ENCODE peak calls at places on chromosomes 11 and 22, in five cellular contexts. One of them, this sample, is unnamed. For H3K36me3, the result is how much of the 10 kb centered on the place peaks cover.

GRCh38 chr11:86458294-86459001 is 83.8 kb downstream of the CCDC81 start:
- DNase-seq in tibial artery: peak
- DNase-seq in CD8-positive, alpha-beta memory T cell: no peak
- DNase-seq in GM23338: no peak
- DNase-seq in lung: no peak
- DNase-seq in this sample: no peak

GRCh38 chr11:61963282-61964057 is 4.0 kb downstream of the FTH1 start:
- DNase-seq in GM23338: no peak
- DNase-seq in lung: no peak
- DNase-seq in tibial artery: peak
- DNase-seq in CD8-positive, alpha-beta memory T cell: no peak
- DNase-seq in this sample: peak

GRCh38 chr11:72013765-72014711 is 15.3 kb downstream of the IL18BP start:
- DNase-seq in lung: no peak
- DNase-seq in tibial artery: no peak
- DNase-seq in GM23338: no peak
- DNase-seq in CD8-positive, alpha-beta memory T cell: no peak
- DNase-seq in this sample: no peak

GRCh38 chr11:75201771-75202170 is 38.8 kb upstream of the TPBGL start:
- DNase-seq in tibial artery: no peak
- DNase-seq in GM23338: peak
- DNase-seq in CD8-positive, alpha-beta memory T cell: no peak
- DNase-seq in lung: no peak
- DNase-seq in this sample: no peak

GRCh38 chr22:45527456-45527855 is 24.8 kb downstream of the FBLN1 start:
- DNase-seq in GM23338: no peak
- DNase-seq in lung: no peak
- DNase-seq in CD8-positive, alpha-beta memory T cell: no peak
- DNase-seq in tibial artery: no peak
- DNase-seq in this sample: no peak

GRCh38 chr11:86064236-86064803 is 4.6 kb downstream of the PICALM start:
- DNase-seq in tibial artery: no peak
- DNase-seq in CD8-positive, alpha-beta memory T cell: no peak
- DNase-seq in GM23338: no peak
- DNase-seq in lung: no peak
- DNase-seq in this sample: no peak

GRCh38 chr22:45997077-45997774 is 20.3 kb upstream of the WNT7B start:
- DNase-seq in tibial artery: peak
- DNase-seq in lung: peak
- DNase-seq in CD8-positive, alpha-beta memory T cell: no peak
- DNase-seq in GM23338: peak
- DNase-seq in this sample: peak

GRCh38 chr11:58024601-58025091 is 965 bp downstream of the OR9Q1 start:
- DNase-seq in CD8-positive, alpha-beta memory T cell: no peak
- DNase-seq in GM23338: no peak
- DNase-seq in lung: peak
- DNase-seq in tibial artery: peak
- DNase-seq in this sample: peak

GRCh38 chr22:26172389-26172990 is 3.2 kb downstream of the SEZ6L start:
- DNase-seq in CD8-positive, alpha-beta memory T cell: no peak
- DNase-seq in GM23338: peak
- DNase-seq in lung: no peak
- DNase-seq in tibial artery: no peak
- DNase-seq in this sample: peak

GRCh38 chr11:68266936-68267880 is 4.6 kb downstream of the C11orf24 start:
- DNase-seq in lung: no peak
- DNase-seq in tibial artery: no peak
- DNase-seq in CD8-positive, alpha-beta memory T cell: no peak
- DNase-seq in GM23338: no peak
- DNase-seq in this sample: no peak
- H3K36me3 ChIP-seq in lung: under half
- H3K36me3 ChIP-seq in tibial artery: half or more
- H3K36me3 ChIP-seq in CD8-positive, alpha-beta memory T cell: under half
- H3K36me3 ChIP-seq in GM23338: under half
- H3K36me3 ChIP-seq in this sample: under half

GRCh38 chr11:94636388-94636787 is 69.2 kb downstream of the PIWIL4 start:
- DNase-seq in CD8-positive, alpha-beta memory T cell: no peak
- DNase-seq in tibial artery: no peak
- DNase-seq in lung: no peak
- DNase-seq in GM23338: no peak
- DNase-seq in this sample: no peak

GRCh38 chr11:94638902-94639373 is 71.8 kb downstream of the PIWIL4 start:
- DNase-seq in GM23338: no peak
- DNase-seq in tibial artery: no peak
- DNase-seq in CD8-positive, alpha-beta memory T cell: no peak
- DNase-seq in lung: no peak
- DNase-seq in this sample: no peak

GRCh38 chr11:94639901-94640721 is 72.9 kb downstream of the PIWIL4 start:
- DNase-seq in GM23338: no peak
- DNase-seq in CD8-positive, alpha-beta memory T cell: no peak
- DNase-seq in lung: no peak
- DNase-seq in tibial artery: no peak
- DNase-seq in this sample: no peak

GRCh38 chr11:94641167-94641761 is 74.1 kb downstream of the PIWIL4 start:
- DNase-seq in tibial artery: no peak
- DNase-seq in GM23338: no peak
- DNase-seq in lung: no peak
- DNase-seq in CD8-positive, alpha-beta memory T cell: no peak
- DNase-seq in this sample: no peak

DNA sequence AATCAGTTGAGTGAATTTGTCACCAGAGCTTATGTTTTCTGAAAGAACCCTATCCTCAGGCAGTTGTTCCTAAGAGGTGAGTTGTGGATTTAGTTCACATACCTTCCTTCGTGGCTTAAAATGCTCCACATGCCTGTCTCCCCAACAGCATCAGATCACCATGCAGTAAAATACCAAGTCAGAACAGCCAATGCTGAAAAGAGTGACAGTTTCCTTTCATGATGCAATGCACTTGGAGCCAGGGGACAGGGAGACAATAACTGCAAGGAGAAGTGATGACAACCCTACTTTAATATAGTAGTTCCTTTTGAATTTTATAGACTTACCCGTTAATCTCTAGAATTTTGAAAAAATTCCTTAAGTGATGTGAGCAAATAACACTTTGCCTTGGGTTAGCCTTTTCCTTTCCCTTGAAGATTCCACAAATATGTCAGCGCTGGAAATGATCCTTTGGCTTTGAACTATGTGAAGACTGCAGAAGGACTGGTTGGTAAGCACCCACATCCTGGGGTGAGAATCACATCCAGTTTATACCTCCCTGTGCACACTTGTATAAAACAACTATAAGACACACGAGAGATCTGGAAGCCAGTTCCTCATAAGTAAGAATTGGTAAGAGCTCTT is 71.2 kb downstream of the PIWIL4 start:
- DNase-seq in CD8-positive, alpha-beta memory T cell: no peak
- DNase-seq in GM23338: no peak
- DNase-seq in tibial artery: no peak
- DNase-seq in lung: no peak
- DNase-seq in this sample: no peak
- H3K4me3 ChIP-seq in CD8-positive, alpha-beta memory T cell: no peak
- H3K4me3 ChIP-seq in GM23338: no peak
- H3K4me3 ChIP-seq in tibial artery: peak
- H3K4me3 ChIP-seq in lung: no peak
- H3K4me3 ChIP-seq in this sample: no peak

DNA sequence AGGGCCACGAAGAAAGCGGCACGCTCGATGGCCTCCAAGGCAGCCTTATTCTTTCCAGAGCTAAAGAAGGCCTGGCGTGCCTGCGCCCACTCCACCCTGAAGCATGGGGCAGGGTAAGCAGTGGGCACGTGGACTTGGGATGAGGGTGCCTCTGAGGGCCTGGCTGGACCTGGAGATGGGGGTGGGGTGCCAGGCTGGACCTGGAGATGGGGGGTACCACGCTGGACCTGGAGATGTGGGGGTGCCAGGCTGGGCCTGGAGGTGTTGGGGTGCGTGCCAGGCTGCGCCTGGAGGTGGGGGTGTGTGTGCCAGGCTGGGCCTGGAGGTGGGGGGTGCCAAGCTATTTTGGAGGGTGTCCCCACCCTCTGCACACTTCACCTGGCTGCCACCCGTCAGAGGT is 5.3 kb downstream of the CPT1B start:
- DNase-seq in lung: no peak
- DNase-seq in GM23338: no peak
- DNase-seq in tibial artery: no peak
- DNase-seq in CD8-positive, alpha-beta memory T cell: no peak
- DNase-seq in this sample: no peak
- H3K36me3 ChIP-seq in lung: under half
- H3K36me3 ChIP-seq in GM23338: under half
- H3K36me3 ChIP-seq in tibial artery: under half
- H3K36me3 ChIP-seq in CD8-positive, alpha-beta memory T cell: under half
- H3K36me3 ChIP-seq in this sample: under half

DNA sequence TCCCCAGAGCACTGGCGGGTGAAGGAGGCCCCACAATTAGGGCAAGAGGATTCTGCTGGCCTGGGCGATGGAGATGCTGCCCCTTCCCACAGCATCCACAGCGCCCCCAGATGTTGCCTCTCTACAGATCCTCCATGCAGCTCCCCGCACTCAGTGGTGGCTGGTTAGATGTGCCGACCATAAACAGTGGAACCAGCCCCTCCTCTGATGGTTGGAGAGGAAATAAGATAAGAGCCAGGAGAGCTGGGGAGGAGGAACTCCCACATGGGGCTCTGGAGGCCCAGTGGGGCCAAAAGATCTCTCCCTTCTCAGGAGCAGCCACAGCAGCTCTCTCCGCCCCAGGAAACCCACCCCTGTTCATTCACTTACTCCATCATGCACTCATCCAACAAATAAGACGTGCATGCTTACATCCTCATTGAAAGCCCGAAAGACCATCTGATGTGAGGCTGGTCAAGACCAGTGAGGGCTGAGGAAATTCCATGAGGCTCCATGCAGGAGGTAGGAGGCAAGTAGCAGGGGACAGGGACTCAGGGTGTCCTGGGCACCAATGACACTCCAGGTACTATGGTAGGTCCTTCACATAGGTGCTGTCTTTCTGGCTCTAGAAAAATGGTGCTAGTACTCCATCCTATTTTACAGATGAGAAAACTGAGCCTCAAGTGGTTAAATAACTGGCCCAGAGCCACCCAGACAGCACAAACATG is 1.5 kb downstream of the PTGDR2 start:
- DNase-seq in lung: no peak
- DNase-seq in GM23338: no peak
- DNase-seq in tibial artery: no peak
- DNase-seq in CD8-positive, alpha-beta memory T cell: no peak
- DNase-seq in this sample: no peak
- H3K4me3 ChIP-seq in lung: no peak
- H3K4me3 ChIP-seq in GM23338: no peak
- H3K4me3 ChIP-seq in tibial artery: no peak
- H3K4me3 ChIP-seq in CD8-positive, alpha-beta memory T cell: no peak
- H3K4me3 ChIP-seq in this sample: no peak

GRCh38 chr22:29334148-29334547 is 18.7 kb upstream of the RASL10A start:
- DNase-seq in lung: no peak
- DNase-seq in GM23338: no peak
- DNase-seq in CD8-positive, alpha-beta memory T cell: no peak
- DNase-seq in tibial artery: no peak
- DNase-seq in this sample: no peak
- H3K36me3 ChIP-seq in lung: under half
- H3K36me3 ChIP-seq in GM23338: under half
- H3K36me3 ChIP-seq in CD8-positive, alpha-beta memory T cell: under half
- H3K36me3 ChIP-seq in tibial artery: half or more
- H3K36me3 ChIP-seq in this sample: under half

GRCh38 chr11:65780770-65781151 is at the start of gene AP5B1:
- DNase-seq in CD8-positive, alpha-beta memory T cell: peak
- DNase-seq in tibial artery: peak
- DNase-seq in GM23338: peak
- DNase-seq in lung: peak
- DNase-seq in this sample: peak

GRCh38 chr11:65778431-65778900 is 2.3 kb downstream of the AP5B1 start:
- DNase-seq in GM23338: no peak
- DNase-seq in tibial artery: peak
- DNase-seq in lung: no peak
- DNase-seq in CD8-positive, alpha-beta memory T cell: no peak
- DNase-seq in this sample: no peak

GRCh38 chr11:65778901-65779668 is 1.7 kb downstream of the AP5B1 start:
- DNase-seq in GM23338: no peak
- DNase-seq in CD8-positive, alpha-beta memory T cell: no peak
- DNase-seq in lung: no peak
- DNase-seq in tibial artery: no peak
- DNase-seq in this sample: no peak

GRCh38 chr11:65779919-65780769 is 632 bp downstream of the AP5B1 start:
- DNase-seq in CD8-positive, alpha-beta memory T cell: peak
- DNase-seq in GM23338: peak
- DNase-seq in tibial artery: peak
- DNase-seq in lung: peak
- DNase-seq in this sample: peak

GRCh38 chr11:65779669-65779918 is 1.2 kb downstream of the AP5B1 start:
- DNase-seq in GM23338: no peak
- DNase-seq in lung: no peak
- DNase-seq in CD8-positive, alpha-beta memory T cell: no peak
- DNase-seq in tibial artery: peak
- DNase-seq in this sample: no peak
- H3K4me3 ChIP-seq in GM23338: peak
- H3K4me3 ChIP-seq in lung: peak
- H3K4me3 ChIP-seq in CD8-positive, alpha-beta memory T cell: peak
- H3K4me3 ChIP-seq in tibial artery: peak
- H3K4me3 ChIP-seq in this sample: peak